ENCODE peak calls at places on chromosome 19, in seven cellular contexts. S is foreskin fibroblast; B is stimulated activated CD4-positive, alpha-beta T cell treated with anti-CD3 and anti-CD28 coated beads, Interleukin-2, amount 100 ng/mL, for 48 hours; K is amniotic stem cell; G is T-cell; Q is stimulated activated CD8-positive, alpha-beta memory T cell treated with anti-CD3 and anti-CD28 coated beads, Interleukin-12 subunit alpha, Interleukin-12 subunit beta, amount 100 ng/mL, for 4 hours; Y is HT1080. I is an unnamed sample.

GRCh38 chr19:55643003-55643732 is at the start of gene ZNF581:
- DNase-seq in Q (peak; percentile 70), G (peak; percentile 72), B (peak; percentile 76), K (peak; percentile 31), Y (peak; percentile 80), S (peak; percentile 78), I (peak; percentile 76)

GRCh38 chr19:38417544-38418506 is 8.2 kb downstream of the RASGRP4 start:
- DNase-seq in S (no peak), B (peak; percentile 53), Y (no peak), K (no peak), G (peak; percentile 16), Q (peak; percentile 19), I (peak; percentile 37)

GRCh38 chr19:43895727-43896126 is 39.4 kb downstream of the ZNF45 start:
- DNase-seq in Y (no peak), G (no peak), B (no peak), K (no peak), S (no peak), Q (no peak), I (no peak)

GRCh38 chr19:34067861-34068271 is 104.4 kb upstream of the LSM14A start:
- DNase-seq in Y (peak; percentile 26), S (no peak), K (no peak), B (no peak), Q (no peak), G (no peak), I (no peak)

GRCh38 chr19:39413903-39414608 is 1.6 kb downstream of the PLEKHG2 start:
- DNase-seq in G (no peak), Q (no peak), S (no peak), Y (no peak), K (no peak), B (no peak), I (no peak)

GRCh38 chr19:29492761-29493160 is 33.0 kb upstream of the VSTM2B start:
- DNase-seq in Q (no peak), G (no peak), B (no peak), K (no peak), S (peak; percentile 9), Y (no peak), I (no peak)

GRCh38 chr19:46386151-46386550 is 27.2 kb downstream of the CCDC8 start:
- DNase-seq in Y (no peak), Q (no peak), S (no peak), B (no peak), G (no peak), K (no peak), I (no peak)

GRCh38 chr19:33064778-33065550 is at the start of gene RHPN2:
- DNase-seq in B (peak; percentile 43), G (no peak), Q (peak; percentile 33), S (peak; percentile 71), Y (peak; percentile 49), K (no peak), I (peak; percentile 6)

GRCh38 chr19:55083004-55083850 is 7.6 kb downstream of the EPS8L1 start:
- DNase-seq in G (no peak), Q (no peak), K (no peak), B (no peak), Y (no peak), S (no peak), I (no peak)

GRCh38 chr19:49408816-49409440 is 14.3 kb downstream of the PTH2 start:
- DNase-seq in B (no peak), S (no peak), G (no peak), K (no peak), Q (no peak), Y (no peak), I (no peak)